ENCODE peak calls at places on chromosomes 12 and 14, in five cellular contexts. N, I, H, A and S are unnamed samples.

GRCh38 chr14:55097894-55098560 is 31.0 kb upstream of the LGALS3 start:
- DNase-seq in N (no peak), I (peak), H (peak), A (no peak), S (no peak)

GRCh38 chr14:54828031-54828430 is 74.6 kb downstream of the GCH1 start:
- DNase-seq in N (no peak), I (no peak), H (no peak), A (no peak), S (no peak)

GRCh38 chr12:90899456-90900182 is 55.4 kb downstream of the CCER1 start:
- DNase-seq in N (no peak), I (no peak), H (peak), A (peak), S (peak)

GRCh38 chr12:6827437-6827894 is 741 bp upstream of the P3H3 start:
- DNase-seq in N (peak), I (no peak), H (peak), A (peak), S (peak)

GRCh38 chr14:101497910-101498860 is 63.1 kb upstream of the DIO3 start:
- DNase-seq in N (no peak), I (no peak), H (no peak), A (no peak), S (no peak)

GRCh38 chr12:117033382-117034045 is 65.7 kb downstream of the TESC start:
- DNase-seq in N (no peak), I (no peak), H (no peak), A (no peak), S (no peak)

GRCh38 chr12:116393859-116394650 is 116.6 kb upstream of the MED13L start:
- DNase-seq in N (no peak), I (no peak), H (no peak), A (no peak), S (no peak)

GRCh38 chr14:64387232-64387737 is 868 bp upstream of the MTHFD1 start:
- DNase-seq in N (peak), I (peak), H (peak), A (no peak), S (peak)

GRCh38 chr14:37526992-37527391 is 68.1 kb downstream of the FOXA1 start:
- DNase-seq in N (no peak), I (no peak), H (no peak), A (no peak), S (no peak)

GRCh38 chr14:78022059-78022458 is 148.1 kb upstream of the NRXN3 start:
- DNase-seq in N (peak), I (peak), H (peak), A (peak), S (peak)

GRCh38 chr12:57175428-57176138 is 28.2 kb upstream of the LRP1-AS start:
- DNase-seq in N (peak), I (peak), H (peak), A (peak), S (peak)

GRCh38 chr14:72443991-72444431 is 449.9 kb downstream of the DPF3 start:
- DNase-seq in N (no peak), I (peak), H (no peak), A (no peak), S (no peak)

GRCh38 chr12:30197392-30198047 is 413.8 kb upstream of the TMTC1 start:
- DNase-seq in N (peak), I (peak), H (peak), A (no peak), S (peak)

GRCh38 chr12:57090924-57091632 is 2.2 kb downstream of the NAB2 start:
- DNase-seq in N (no peak), I (no peak), H (peak), A (peak), S (no peak)

GRCh38 chr12:89235189-89235993 is 116.9 kb downstream of the DUSP6 start:
- DNase-seq in N (peak), I (no peak), H (no peak), A (no peak), S (no peak)

GRCh38 chr14:32073537-32074189 is 3.4 kb upstream of the ARHGAP5 start:
- DNase-seq in N (peak), I (peak), H (peak), A (peak), S (peak)

GRCh38 chr12:71685312-71685906 is 473 bp upstream of the TMEM19 start:
- DNase-seq in N (no peak), I (no peak), H (no peak), A (no peak), S (no peak)

GRCh38 chr12:71415336-71416231 is 24.0 kb upstream of the LGR5 start:
- DNase-seq in N (peak), I (peak), H (peak), A (peak), S (peak)

GRCh38 chr14:101337053-101337452 is 224.2 kb upstream of the DIO3 start:
- DNase-seq in N (no peak), I (no peak), H (no peak), A (no peak), S (no peak)

GRCh38 chr12:8697120-8697475 is 693 bp upstream of the RIMKLB start:
- DNase-seq in N (peak), I (no peak), H (peak), A (peak), S (no peak)

GRCh38 chr12:46952880-46953517 is 126.4 kb upstream of the PCED1B start:
- DNase-seq in N (no peak), I (no peak), H (no peak), A (no peak), S (no peak)

GRCh38 chr14:100827140-100827517 is 1.2 kb downstream of the MEG3 start:
- DNase-seq in N (peak), I (no peak), H (no peak), A (no peak), S (no peak)

DNA sequence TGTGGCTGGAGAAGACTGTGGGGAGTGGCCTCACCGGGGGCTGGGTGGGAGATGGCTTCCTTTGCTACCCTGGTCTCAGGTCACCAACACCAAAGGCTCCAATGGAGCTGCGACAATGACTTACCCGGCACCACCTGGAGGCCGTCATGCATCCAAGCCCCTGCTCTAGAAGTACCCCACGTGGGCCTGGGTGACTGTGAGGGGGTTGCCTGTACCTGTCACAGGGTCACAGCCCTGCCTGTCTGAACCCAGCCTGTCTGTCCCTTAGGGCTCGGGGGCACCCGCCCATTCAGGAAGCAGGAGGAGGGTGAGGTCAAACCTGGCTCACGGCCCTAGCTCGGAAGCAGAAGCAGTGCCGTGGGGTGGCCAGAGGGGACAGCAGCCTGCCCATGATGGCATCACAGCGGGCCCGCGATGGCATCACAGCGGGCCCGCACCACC is 18.9 kb downstream of the ABCB9 start:
- DNase-seq in N (no peak), I (no peak), H (no peak), A (no peak), S (no peak)
- TF ChIP-seq CTCF in N (no peak), I (no peak), H (no peak), A (no peak), S (no peak)

GRCh38 chr14:95979339-95980042 is 59.7 kb upstream of the C14orf132 start:
- DNase-seq in N (no peak), I (no peak), H (no peak), A (no peak), S (peak)
- TF ChIP-seq CTCF in N (no peak), I (peak), H (peak), A (peak), S (no peak)

DNA sequence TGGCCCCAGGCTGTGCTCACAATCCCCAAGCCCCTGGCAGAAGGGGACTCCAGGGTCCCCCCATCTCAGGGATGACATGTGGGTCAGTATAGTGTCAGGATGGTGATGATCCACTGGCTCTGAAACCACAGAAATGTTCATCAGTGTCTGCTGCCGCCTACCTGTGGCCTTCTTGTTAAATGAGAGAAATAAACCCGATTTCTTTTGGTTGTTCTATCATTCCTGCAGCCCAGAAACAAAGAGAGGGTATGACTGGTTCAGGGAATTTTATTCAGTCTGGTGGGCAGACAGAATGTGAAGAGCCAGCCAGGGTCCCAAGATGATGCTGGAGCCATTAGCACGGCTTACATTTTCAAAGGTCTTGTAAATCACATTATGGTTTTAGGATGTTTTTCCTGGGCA is 86.6 kb downstream of the CRADD start:
- DNase-seq in N (no peak), I (peak), H (no peak), A (no peak), S (no peak)
- TF ChIP-seq CTCF in N (no peak), I (no peak), H (no peak), A (peak), S (no peak)

DNA sequence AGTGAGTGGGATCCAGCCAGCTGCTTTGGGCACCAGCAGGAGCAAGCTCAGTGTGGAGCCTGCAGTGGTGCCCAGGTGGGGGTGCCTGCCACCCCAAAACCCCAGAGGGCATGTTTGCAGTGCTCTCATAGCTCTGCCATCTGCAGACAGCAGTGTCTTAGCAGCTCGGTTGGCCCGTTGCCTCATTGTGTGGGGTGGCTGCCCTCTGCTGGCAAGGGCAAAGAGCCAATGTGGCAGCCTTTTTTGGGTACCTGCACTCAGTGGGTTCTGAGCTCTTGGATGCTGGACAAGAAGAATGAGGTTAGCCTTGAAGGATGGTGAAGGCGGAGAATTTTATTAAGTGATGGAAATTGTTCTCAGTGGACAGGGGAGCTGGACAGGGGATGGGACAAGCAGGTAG is 52.3 kb downstream of the NEUROD4 start:
- DNase-seq in N (peak), I (peak), H (peak), A (peak), S (peak)
- TF ChIP-seq CTCF in N (peak), I (peak), H (peak), A (peak), S (peak)

DNA sequence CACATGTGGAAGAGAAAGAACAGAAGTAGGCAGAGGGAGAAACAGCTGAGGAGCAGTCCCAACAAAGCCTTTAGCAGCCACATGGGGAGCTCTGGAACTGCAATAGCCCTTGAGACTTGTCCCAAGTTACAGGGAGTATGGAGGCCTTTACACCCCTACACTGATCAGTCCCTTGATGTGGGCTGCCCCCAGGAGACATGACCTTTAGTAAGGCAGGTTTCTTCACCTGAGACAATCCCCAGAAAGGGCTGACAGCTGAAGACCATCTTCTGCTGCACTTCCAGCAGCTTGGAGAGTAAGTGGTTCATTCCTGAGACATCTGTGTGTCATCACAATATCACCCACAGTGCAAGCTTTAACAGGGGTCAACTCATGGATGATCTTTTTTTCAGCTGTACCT is 8.6 kb upstream of the SNAPC1 start:
- DNase-seq in N (no peak), I (peak), H (peak), A (peak), S (no peak)
- TF ChIP-seq CTCF in N (peak), I (peak), H (peak), A (peak), S (no peak)

GRCh38 chr14:69242311-69243224 is 17.4 kb upstream of the GALNT16 start:
- DNase-seq in N (peak), I (peak), H (peak), A (peak), S (peak)
- TF ChIP-seq CTCF in N (peak), I (peak), H (peak), A (peak), S (peak)

DNA sequence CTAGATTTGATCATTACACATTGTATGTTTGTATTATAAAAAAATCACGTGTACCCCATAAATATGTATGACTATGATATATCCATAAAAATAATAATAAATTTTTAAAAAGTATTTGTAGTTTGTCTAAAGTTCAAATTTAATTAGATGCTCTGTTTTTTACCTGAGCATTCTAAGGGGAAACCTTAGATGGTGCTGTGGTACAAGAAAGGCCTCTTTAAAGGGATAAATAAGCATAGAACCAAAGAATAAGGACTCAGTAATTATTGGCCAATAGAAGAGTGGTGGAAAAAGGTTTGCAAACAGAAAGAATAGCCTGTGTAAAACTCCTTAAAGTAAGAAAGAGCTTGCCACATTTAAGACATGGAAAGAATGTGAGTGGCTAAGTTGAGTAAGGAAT is 580.1 kb upstream of the SEL1L start:
- DNase-seq in N (no peak), I (no peak), H (no peak), A (no peak), S (peak)
- TF ChIP-seq CTCF in N (no peak), I (no peak), H (no peak), A (no peak), S (peak)

GRCh38 chr12:59446156-59446555 is 149.7 kb upstream of the SLC16A7 start:
- DNase-seq in N (no peak), I (no peak), H (no peak), A (no peak), S (no peak)

GRCh38 chr12:59444932-59445331 is 150.9 kb upstream of the SLC16A7 start:
- DNase-seq in N (peak), I (peak), H (peak), A (peak), S (peak)
- TF ChIP-seq CTCF in N (peak), I (peak), H (peak), A (peak), S (peak)